ENCODE peak calls at places on chromosomes 6 and 20, in four cellular contexts. H is fibroblast of mammary gland, O is cerebellar cortex, E is GM06990. F is an unnamed sample.

GRCh38 chr6:101393291-101394251 is at the start of gene GRIK2:
- DNase-seq in H (peak), O (peak), E (no peak), F (peak)

GRCh38 chr20:34689486-34689885 is 12.6 kb upstream of the PIGU start:
- DNase-seq in H (peak), O (no peak), E (no peak), F (no peak)

GRCh38 chr6:143569035-143569434 is 57.5 kb upstream of the FUCA2 start:
- DNase-seq in H (peak), O (no peak), E (no peak), F (no peak)

GRCh38 chr6:150269857-150270223 is 99.0 kb upstream of the IYD start:
- DNase-seq in H (peak), O (no peak), E (no peak), F (peak)

GRCh38 chr20:48909910-48910309 is 11.6 kb upstream of the ARFGEF2 start:
- DNase-seq in H (no peak), O (no peak), E (no peak), F (no peak)

GRCh38 chr6:64249129-64249528 is 613.5 kb downstream of the PHF3 start:
- DNase-seq in H (no peak), O (no peak), E (no peak), F (no peak)

GRCh38 chr20:51647674-51648570 is 105.4 kb upstream of the NFATC2 start:
- DNase-seq in H (no peak), O (no peak), E (no peak), F (no peak)

GRCh38 chr6:25337004-25337403 is 57.8 kb downstream of the CARMIL1 start:
- DNase-seq in H (no peak), O (no peak), E (no peak), F (no peak)

GRCh38 chr20:50054626-50055511 is 58.1 kb downstream of the UBE2V1 start:
- DNase-seq in H (peak), O (no peak), E (no peak), F (no peak)

GRCh38 chr6:37759221-37760154 is 60.0 kb upstream of the ZFAND3 start:
- DNase-seq in H (no peak), O (no peak), E (no peak), F (no peak)

GRCh38 chr6:170424634-170425126 is 118.1 kb downstream of the FAM120B start:
- DNase-seq in H (no peak), O (no peak), E (no peak), F (no peak)

GRCh38 chr6:74717591-74717990 is 488.3 kb downstream of the COL12A1 start:
- DNase-seq in H (peak), O (no peak), E (no peak), F (no peak)

GRCh38 chr20:63652192-63652980 is 838 bp downstream of the STMN3 start:
- DNase-seq in H (no peak), O (no peak), E (no peak), F (no peak)

GRCh38 chr6:106870824-106871300 is 103.7 kb downstream of the CD24 start:
- DNase-seq in H (peak), O (no peak), E (no peak), F (peak)

GRCh38 chr20:44028868-44029847 is 114.5 kb downstream of the TOX2 start:
- DNase-seq in H (no peak), O (no peak), E (peak), F (no peak)

GRCh38 chr20:36544134-36545018 is 3.1 kb downstream of the MYL9 start:
- DNase-seq in H (peak), O (no peak), E (no peak), F (peak)

GRCh38 chr20:32672982-32673727 is 586 bp downstream of the C20orf203 start:
- DNase-seq in H (no peak), O (no peak), E (peak), F (no peak)

GRCh38 chr6:156791261-156791850 is 14.2 kb downstream of the ARID1B start:
- DNase-seq in H (peak), O (peak), E (no peak), F (peak)

GRCh38 chr6:167420858-167421766 is 96.2 kb downstream of the TTLL2 start:
- DNase-seq in H (no peak), O (no peak), E (no peak), F (no peak)

GRCh38 chr6:131029661-131030297 is 33.3 kb downstream of the EPB41L2 start:
- DNase-seq in H (peak), O (no peak), E (peak), F (no peak)

GRCh38 chr6:143621876-143622605 is 55.7 kb upstream of the PHACTR2 start:
- DNase-seq in H (peak), O (no peak), E (no peak), F (peak)

GRCh38 chr6:43981363-43981990 is 145.8 kb downstream of the MRPL14 start:
- DNase-seq in H (no peak), O (no peak), E (no peak), F (no peak)

GRCh38 chr6:5905431-5906339 is 101.0 kb downstream of the NRN1 start:
- DNase-seq in H (peak), O (no peak), E (no peak), F (peak)

GRCh38 chr6:74991573-74992332 is 214.1 kb downstream of the COL12A1 start:
- DNase-seq in H (peak), O (no peak), E (no peak), F (peak)

GRCh38 chr6:20092071-20092566 is 120.2 kb downstream of the MBOAT1 start:
- DNase-seq in H (peak), O (peak), E (peak), F (peak)

GRCh38 chr6:137848672-137849071 is 18.4 kb upstream of the TNFAIP3 start:
- DNase-seq in H (no peak), O (no peak), E (no peak), F (no peak)

GRCh38 chr6:139706949-139707348 is 332.5 kb upstream of the CITED2 start:
- DNase-seq in H (no peak), O (no peak), E (no peak), F (no peak)

GRCh38 chr6:156996265-156996664 is 219.1 kb downstream of the ARID1B start:
- DNase-seq in H (no peak), O (no peak), E (no peak), F (no peak)

GRCh38 chr20:17935186-17935585 is 33.4 kb downstream of the SNX5 start:
- DNase-seq in H (peak), O (no peak), E (no peak), F (no peak)

GRCh38 chr20:15039088-15039762 is 701.8 kb upstream of the FLRT3 start:
- DNase-seq in H (no peak), O (no peak), E (no peak), F (peak)

GRCh38 chr20:39985276-39985675 is 703.8 kb downstream of the MAFB start:
- DNase-seq in H (no peak), O (no peak), E (no peak), F (no peak)

GRCh38 chr20:12591949-12592470 is 416.8 kb upstream of the SPTLC3 start:
- DNase-seq in H (no peak), O (no peak), E (no peak), F (no peak)

GRCh38 chr6:113128020-113128419 is 729.1 kb upstream of the MARCKS start:
- DNase-seq in H (no peak), O (no peak), E (no peak), F (no peak)

F was measured in MCF 10A.